ENCODE peak calls at places on chromosomes 2 and 18, in eight cellular contexts. Q is neural crest cell; I is glutamatergic neuron; K is CD8-positive, alpha-beta T cell; U is OCI-LY7; X is foreskin fibroblast; F is HL-60; S is CD4-positive, alpha-beta T cell. V is an unnamed sample.

GRCh38 chr2:44946681-44947360 is 5.3 kb downstream of the SIX3 start:
- DNase-seq in X (no peak), U (no peak), K (no peak), Q (no peak), F (no peak), I (no peak), S (no peak), V (no peak)

GRCh38 chr2:85737481-85737880 is 16.3 kb upstream of the ATOH8 start:
- DNase-seq in U (no peak), S (no peak), Q (no peak), X (peak; percentile 96), K (no peak), F (no peak), I (no peak), V (no peak)

GRCh38 chr2:134549104-134549503 is 169.7 kb downstream of the TMEM163 start:
- DNase-seq in S (no peak), K (no peak), F (no peak), U (no peak), Q (no peak), I (no peak), X (peak; percentile 25), V (no peak)

GRCh38 chr2:179837408-179837807 is 24.0 kb downstream of the ZNF385B start:
- DNase-seq in Q (no peak), I (no peak), K (no peak), U (no peak), F (no peak), X (peak; percentile 66), S (no peak), V (no peak)

GRCh38 chr18:9637036-9637767 is 22.8 kb upstream of the PPP4R1 start:
- DNase-seq in I (no peak), X (no peak), K (no peak), Q (no peak), F (no peak), S (no peak), U (no peak), V (no peak)

GRCh38 chr18:32911660-32912284 is 138.9 kb upstream of the KLHL14 start:
- DNase-seq in S (no peak), F (no peak), K (no peak), U (no peak), X (peak; percentile 79), Q (no peak), I (no peak), V (no peak)

GRCh38 chr18:74342416-74343043 is 26.9 kb downstream of the C18orf63 start:
- DNase-seq in S (peak; percentile 9), K (no peak), I (no peak), X (peak; percentile 75), F (peak; percentile 25), U (peak; percentile 19), Q (peak; percentile 11), V (no peak)

GRCh38 chr2:133888816-133889215 is 320.6 kb upstream of the NCKAP5 start:
- DNase-seq in S (no peak), Q (no peak), F (no peak), I (no peak), U (no peak), X (no peak), K (no peak), V (no peak)

GRCh38 chr2:134193774-134194173 is 60.1 kb upstream of the MGAT5 start:
- DNase-seq in I (no peak), K (no peak), Q (no peak), S (no peak), X (no peak), U (no peak), F (no peak), V (no peak)

GRCh38 chr2:45987856-45988255 is 309.4 kb upstream of the EPAS1 start:
- DNase-seq in Q (no peak), K (no peak), S (no peak), U (no peak), X (no peak), I (no peak), F (no peak), V (no peak)

GRCh38 chr18:34039194-34039593 is 185.5 kb downstream of the NOL4 start:
- DNase-seq in I (no peak), U (peak; percentile 25), Q (no peak), S (no peak), X (peak; percentile 2), F (no peak), K (no peak), V (no peak)

GRCh38 chr2:236168110-236169067 is at the start of gene GBX2:
- DNase-seq in U (no peak), F (no peak), Q (peak; percentile 61), I (peak; percentile 87), S (no peak), K (no peak), X (peak; percentile 64), V (no peak)

GRCh38 chr2:28276076-28276618 is 116.5 kb upstream of the FOSL2 start:
- DNase-seq in F (no peak), U (no peak), X (peak; percentile 96), Q (no peak), S (no peak), K (no peak), I (no peak), V (no peak)

GRCh38 chr2:241701155-241701404 is 759 bp upstream of the ING5 start:
- DNase-seq in S (no peak), X (no peak), K (no peak), U (peak; percentile 97), Q (no peak), F (peak; percentile 96), I (no peak), V (no peak)

GRCh38 chr2:223908304-223909047 is 36.7 kb downstream of the WDFY1 start:
- DNase-seq in Q (no peak), K (no peak), I (no peak), X (no peak), U (no peak), S (no peak), F (no peak), V (no peak)

GRCh38 chr2:64918220-64918886 is 70.8 kb upstream of the SLC1A4 start:
- DNase-seq in Q (no peak), F (no peak), U (no peak), K (no peak), S (no peak), I (no peak), X (no peak), V (no peak)

GRCh38 chr2:17252258-17252657 is 266.0 kb downstream of the RAD51AP2 start:
- DNase-seq in Q (no peak), U (no peak), X (no peak), K (no peak), F (no peak), S (no peak), I (no peak), V (no peak)

GRCh38 chr18:12872408-12872807 is 11.6 kb downstream of the PTPN2 start:
- DNase-seq in I (no peak), U (no peak), S (no peak), X (no peak), K (no peak), Q (no peak), F (no peak), V (no peak)

GRCh38 chr2:191758420-191759199 is 80.7 kb downstream of the NABP1 start:
- DNase-seq in F (peak; percentile 77), U (peak; percentile 62), Q (peak; percentile 14), K (peak; percentile 22), S (peak; percentile 7), I (peak; percentile 53), X (peak; percentile 65), V (peak; percentile 34)
- TF ChIP-seq CTCF in F (peak; percentile 82), U (peak; percentile 85), Q (peak; percentile 67), K (peak; percentile 46), S (peak; percentile 68), I (peak; percentile 65), X (peak; percentile 58), V (peak; percentile 69)

GRCh38 chr2:200705305-200705985 is 106.3 kb upstream of the BZW1 start:
- DNase-seq in I (no peak), K (no peak), U (peak; percentile 45), X (peak; percentile 52), S (no peak), F (no peak), Q (no peak), V (no peak)
- TF ChIP-seq CTCF in I (no peak), K (no peak), U (peak; percentile 67), X (peak; percentile 25), S (no peak), F (no peak), Q (peak; percentile 29), V (no peak)

DNA sequence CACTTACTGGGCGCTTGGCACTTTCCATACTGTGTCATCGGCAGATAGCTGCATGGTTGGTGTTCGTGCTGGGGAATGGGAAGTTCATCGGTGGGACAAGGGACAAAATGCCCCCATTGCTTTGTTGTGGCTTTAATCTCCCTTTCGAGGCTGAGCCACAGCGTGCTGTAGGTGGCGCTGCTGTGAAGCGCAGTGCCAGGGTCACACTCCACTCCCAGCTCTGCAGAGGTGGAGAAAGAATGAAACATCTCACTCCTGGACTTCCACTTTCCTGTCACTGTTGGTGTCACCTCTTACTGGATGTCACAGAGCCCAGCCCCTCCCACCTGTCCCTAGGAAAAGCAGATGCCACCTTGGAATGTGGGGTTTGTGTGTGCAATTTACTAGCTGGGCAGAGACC is 8.7 kb downstream of the TYMS start:
- DNase-seq in Q (no peak), K (no peak), I (no peak), F (no peak), S (no peak), X (no peak), U (no peak), V (no peak)
- TF ChIP-seq CTCF in Q (no peak), K (no peak), I (no peak), F (peak; percentile 22), S (no peak), X (no peak), U (peak; percentile 54), V (no peak)

GRCh38 chr2:172048996-172049503 is 36.3 kb upstream of the DLX1 start:
- DNase-seq in X (no peak), S (no peak), I (no peak), K (no peak), F (no peak), Q (no peak), U (no peak), V (no peak)

GRCh38 chr2:172049721-172050120 is 35.6 kb upstream of the DLX1 start:
- DNase-seq in K (no peak), I (no peak), X (no peak), U (no peak), F (no peak), S (no peak), Q (no peak), V (no peak)

GRCh38 chr2:172048195-172048995 is 36.9 kb upstream of the DLX1 start:
- DNase-seq in K (no peak), U (no peak), I (no peak), Q (no peak), F (no peak), S (no peak), X (no peak), V (no peak)

GRCh38 chr2:172052000-172052983 is 33.0 kb upstream of the DLX1 start:
- DNase-seq in I (no peak), X (peak; percentile 38), K (no peak), Q (no peak), F (no peak), U (no peak), S (no peak), V (no peak)

DNA sequence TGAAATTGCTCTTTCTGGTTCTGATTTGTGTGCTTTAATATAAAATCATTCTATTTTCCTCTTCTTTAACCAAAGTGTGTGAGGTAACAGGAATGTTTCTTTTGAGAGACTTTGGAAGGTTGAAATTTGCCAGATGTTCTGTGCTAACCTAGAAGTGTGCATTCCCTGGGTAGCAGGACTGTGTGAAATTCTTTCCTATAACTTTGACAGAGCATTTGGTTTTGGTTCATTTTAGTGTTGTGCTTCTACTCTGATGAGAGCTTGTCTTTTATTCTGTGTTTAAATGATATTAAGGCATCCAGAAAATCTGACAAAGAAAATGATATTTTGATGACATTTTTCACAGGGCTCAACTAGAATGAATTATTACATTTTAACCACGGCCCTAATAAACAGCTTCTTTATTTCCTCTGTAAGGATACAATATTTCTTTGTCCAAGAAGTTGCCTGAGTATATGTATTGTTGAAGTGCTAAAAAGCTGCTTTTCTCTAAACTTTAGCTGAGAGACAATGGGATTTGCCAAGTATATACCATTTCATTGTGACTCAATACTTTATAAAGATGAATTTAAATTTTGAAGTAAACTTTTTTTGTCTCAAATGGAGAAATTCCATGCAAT is 34.7 kb upstream of the DLX1 start:
- DNase-seq in U (no peak), I (no peak), X (no peak), K (no peak), Q (no peak), S (no peak), F (no peak), V (no peak)
- TF ChIP-seq CTCF in U (no peak), I (no peak), X (no peak), K (no peak), Q (no peak), S (no peak), F (no peak), V (no peak)

V was measured in natural killer cell.